ENCODE peak calls at places on chromosomes 12 and 14, in ten cellular contexts. F is A549, P is stomach, Z is spleen, O is GM12892, U is esophagus muscularis mucosa, E is ovary, S is transverse colon, D is uterus, G is HepG2. K is an unnamed sample.

GRCh38 chr14:104554608-104555401 is 24.8 kb upstream of the C14orf180 start:
- DNase-seq in F (no peak), P (no peak), Z (no peak), O (peak), U (no peak), E (no peak), S (peak), D (no peak), G (no peak), K (no peak)

GRCh38 chr12:94193168-94193567 is 44.8 kb downstream of the PLXNC1 start:
- DNase-seq in F (no peak), P (no peak), Z (no peak), O (no peak), U (no peak), E (no peak), S (no peak), D (no peak), G (no peak), K (no peak)

GRCh38 chr14:69643430-69644200 is 32.2 kb downstream of the SUSD6 start:
- DNase-seq in F (peak), P (peak), Z (no peak), O (no peak), U (no peak), E (peak), S (peak), D (peak), G (peak), K (peak)

GRCh38 chr14:68653754-68654153 is 139.1 kb downstream of the ZFP36L1 start:
- DNase-seq in F (no peak), P (no peak), Z (no peak), O (no peak), U (no peak), E (peak), S (no peak), D (no peak), G (no peak), K (no peak)

GRCh38 chr12:100123316-100124095 is 19.2 kb downstream of the BLTP3B start:
- DNase-seq in F (no peak), P (no peak), Z (no peak), O (no peak), U (no peak), E (no peak), S (no peak), D (no peak), G (no peak), K (no peak)

GRCh38 chr12:53495903-53496751 is 3.1 kb downstream of the MAP3K12 start:
- DNase-seq in F (peak), P (no peak), Z (no peak), O (no peak), U (no peak), E (peak), S (peak), D (peak), G (peak), K (peak)

GRCh38 chr12:42118136-42118879 is 26.4 kb downstream of the GXYLT1 start:
- DNase-seq in F (no peak), P (no peak), Z (no peak), O (no peak), U (no peak), E (no peak), S (no peak), D (no peak), G (no peak), K (no peak)

GRCh38 chr12:106541201-106541600 is 41.6 kb upstream of the RFX4 start:
- DNase-seq in F (no peak), P (no peak), Z (no peak), O (no peak), U (no peak), E (no peak), S (no peak), D (no peak), G (no peak), K (no peak)

GRCh38 chr12:75489613-75490210 is 9.2 kb downstream of the GLIPR1 start:
- DNase-seq in F (no peak), P (no peak), Z (no peak), O (no peak), U (no peak), E (no peak), S (no peak), D (no peak), G (no peak), K (no peak)

GRCh38 chr12:92114834-92115233 is 30.8 kb downstream of the BTG1 start:
- DNase-seq in F (no peak), P (no peak), Z (no peak), O (no peak), U (no peak), E (no peak), S (no peak), D (no peak), G (no peak), K (no peak)

DNA sequence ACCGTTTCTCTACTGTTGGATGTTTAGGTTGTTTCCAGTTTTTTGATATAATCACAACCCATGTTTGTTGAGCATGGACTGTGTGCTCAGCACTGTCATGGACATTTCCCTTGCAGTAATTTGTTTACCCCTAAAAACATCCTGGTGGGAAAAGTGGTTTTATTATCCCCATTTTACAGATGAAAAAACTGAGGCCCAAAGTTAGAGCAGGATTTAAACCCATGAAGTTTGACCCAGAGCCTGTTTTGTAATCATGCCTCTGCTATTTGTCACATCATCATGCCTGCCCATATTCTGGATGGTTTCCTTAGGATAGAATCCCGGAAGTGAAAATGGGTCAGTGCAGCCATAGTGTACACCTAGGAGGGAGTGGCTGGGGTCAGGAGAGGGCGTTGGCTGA is 17.0 kb upstream of the LRP1-AS start:
- DNase-seq in F (no peak), P (no peak), Z (no peak), O (no peak), U (no peak), E (no peak), S (no peak), D (no peak), G (no peak), K (no peak)
- TF ChIP-seq POLR2A in F (no peak), P (no peak), Z (no peak), O (no peak), U (no peak), E (no peak), S (no peak), D (no peak), G (no peak), K (no peak)

GRCh38 chr14:44896275-44897040 is 65.3 kb downstream of the KLHL28 start:
- DNase-seq in F (no peak), P (no peak), Z (no peak), O (no peak), U (no peak), E (no peak), S (no peak), D (no peak), G (peak), K (no peak)

GRCh38 chr14:44897844-44898151 is 63.9 kb downstream of the KLHL28 start:
- DNase-seq in F (no peak), P (no peak), Z (no peak), O (no peak), U (peak), E (no peak), S (no peak), D (no peak), G (no peak), K (no peak)

GRCh38 chr14:44895716-44896115 is 66.0 kb downstream of the KLHL28 start:
- DNase-seq in F (no peak), P (no peak), Z (no peak), O (no peak), U (no peak), E (no peak), S (no peak), D (no peak), G (no peak), K (peak)

GRCh38 chr14:44898547-44898946 is 63.2 kb downstream of the KLHL28 start:
- DNase-seq in F (no peak), P (no peak), Z (no peak), O (no peak), U (no peak), E (no peak), S (no peak), D (no peak), G (no peak), K (no peak)

DNA sequence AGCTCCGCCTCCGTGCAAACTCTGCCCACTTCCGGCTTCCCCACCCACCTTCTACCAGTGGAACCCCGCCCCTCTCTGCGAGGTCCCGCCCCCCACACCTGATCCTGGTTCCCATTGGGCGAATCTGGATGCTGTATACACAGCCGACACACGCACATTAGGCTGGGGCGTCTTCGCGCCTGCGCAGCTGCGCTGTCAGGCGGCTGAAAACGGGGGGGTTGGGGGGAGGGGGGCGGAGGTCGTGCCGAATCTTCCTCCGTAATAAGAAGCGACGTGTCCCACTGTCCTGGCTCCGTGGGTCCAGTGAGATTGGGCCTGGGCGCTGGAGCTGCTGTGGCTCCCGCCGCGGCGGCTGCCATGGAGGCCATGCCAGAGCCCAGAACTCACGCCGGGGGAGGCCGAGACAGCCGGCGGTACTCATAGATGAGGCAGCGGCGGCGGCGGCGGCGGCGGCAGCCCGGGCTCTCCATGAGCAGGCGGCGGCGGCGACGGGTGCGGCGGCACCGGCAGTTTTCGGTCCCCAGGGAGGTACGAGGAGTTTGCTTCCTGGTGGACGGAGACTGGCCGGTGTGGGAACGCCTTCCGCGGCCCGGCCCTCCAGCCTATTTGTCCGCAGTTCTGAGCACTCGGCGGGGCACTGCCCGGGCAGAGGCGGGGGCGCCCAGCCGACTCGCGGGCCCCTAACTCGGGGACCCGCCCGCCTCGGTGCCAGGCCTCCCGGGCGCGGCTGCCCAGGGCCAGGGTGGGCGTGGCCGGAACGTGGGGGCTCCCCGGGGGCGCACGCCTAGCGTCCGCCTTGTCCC is 64.5 kb downstream of the KLHL28 start:
- DNase-seq in F (peak), P (peak), Z (peak), O (peak), U (peak), E (peak), S (peak), D (peak), G (peak), K (peak)
- TF ChIP-seq POLR2A in F (peak), P (no peak), Z (peak), O (peak), U (peak), E (peak), S (peak), D (peak), G (peak), K (peak)

GRCh38 chr12:6662906-6663742 is at the start of gene ING4:
- DNase-seq in F (peak), P (peak), Z (peak), O (peak), U (peak), E (peak), S (peak), D (peak), G (peak), K (peak)
- TF ChIP-seq POLR2A in F (no peak), P (no peak), Z (no peak), O (peak), U (no peak), E (peak), S (peak), D (peak), G (peak), K (no peak)

GRCh38 chr12:114984641-114985041 is 300.7 kb upstream of the TBX3 start:
- DNase-seq in F (no peak), P (no peak), Z (no peak), O (no peak), U (no peak), E (no peak), S (no peak), D (no peak), G (no peak), K (no peak)

GRCh38 chr12:114982760-114983159 is 298.8 kb upstream of the TBX3 start:
- DNase-seq in F (no peak), P (no peak), Z (no peak), O (no peak), U (no peak), E (no peak), S (no peak), D (no peak), G (no peak), K (no peak)

GRCh38 chr12:114976361-114976760 is 292.4 kb upstream of the TBX3 start:
- DNase-seq in F (no peak), P (no peak), Z (no peak), O (no peak), U (no peak), E (no peak), S (no peak), D (no peak), G (no peak), K (no peak)

GRCh38 chr12:114976959-114977358 is 293.0 kb upstream of the TBX3 start:
- DNase-seq in F (peak), P (no peak), Z (no peak), O (no peak), U (no peak), E (no peak), S (no peak), D (no peak), G (peak), K (no peak)

GRCh38 chr12:114981036-114981435 is 297.1 kb upstream of the TBX3 start:
- DNase-seq in F (no peak), P (no peak), Z (no peak), O (no peak), U (no peak), E (no peak), S (no peak), D (no peak), G (no peak), K (no peak)
- TF ChIP-seq POLR2A in F (no peak), P (no peak), Z (no peak), O (no peak), U (no peak), E (no peak), S (no peak), D (no peak), G (no peak), K (no peak)

DNA sequence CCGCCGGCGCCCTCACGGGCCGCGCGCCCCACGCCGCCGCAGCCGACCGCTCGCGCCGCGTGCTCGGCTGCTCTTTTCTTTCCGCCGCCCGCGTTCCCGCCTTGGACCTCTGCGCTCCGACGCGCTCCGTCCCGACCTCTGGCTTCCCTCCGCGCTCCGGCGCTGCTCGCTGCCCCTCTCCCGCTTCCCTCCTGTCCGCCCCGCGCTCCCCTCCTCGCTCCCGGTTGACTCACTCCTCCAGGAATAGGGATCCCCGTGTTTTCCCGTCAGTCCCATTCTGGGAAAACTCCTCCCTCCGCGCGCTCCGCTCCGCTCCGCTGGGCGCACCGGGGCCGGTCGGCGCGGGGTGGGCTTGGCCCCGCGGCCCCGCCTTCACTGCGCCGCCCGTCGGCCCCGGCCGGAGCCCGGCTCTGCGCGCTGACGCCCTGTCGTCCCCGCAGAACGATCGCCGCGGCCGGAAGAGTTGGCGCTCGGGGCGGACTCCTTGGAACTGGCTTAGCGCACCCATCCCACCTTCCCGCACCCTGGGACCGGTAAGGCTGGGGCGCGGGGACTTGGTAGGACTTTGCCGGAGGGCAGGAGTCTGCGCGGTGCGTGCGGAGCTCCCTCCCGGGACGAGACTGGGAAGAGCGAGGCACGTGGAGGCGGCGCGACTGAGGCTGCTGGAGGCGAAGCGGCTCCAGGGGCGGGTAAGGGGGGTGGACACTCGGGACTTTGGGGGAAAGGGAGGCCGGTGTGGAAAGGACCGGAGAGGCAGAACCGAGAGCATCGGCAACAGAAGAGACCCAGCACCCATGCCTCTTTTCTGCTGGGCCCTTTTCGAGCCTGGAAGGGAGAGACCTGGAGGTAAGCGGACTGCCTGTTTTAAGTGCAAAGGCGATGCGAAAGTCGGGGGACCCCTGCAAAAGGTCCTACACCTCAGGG is 573 bp downstream of the TEAD4 start:
- DNase-seq in F (peak), P (peak), Z (peak), O (peak), U (no peak), E (peak), S (peak), D (peak), G (peak), K (peak)
- TF ChIP-seq POLR2A in F (no peak), P (no peak), Z (no peak), O (no peak), U (no peak), E (peak), S (no peak), D (no peak), G (peak), K (peak)

GRCh38 chr12:52055781-52056711 is 4.8 kb downstream of the NR4A1 start:
- DNase-seq in F (no peak), P (peak), Z (peak), O (no peak), U (no peak), E (peak), S (peak), D (peak), G (no peak), K (no peak)
- TF ChIP-seq POLR2A in F (no peak), P (peak), Z (no peak), O (no peak), U (no peak), E (no peak), S (no peak), D (no peak), G (no peak), K (no peak)

GRCh38 chr12:49671051-49671765 is 36.0 kb downstream of the FMNL3 start:
- DNase-seq in F (no peak), P (peak), Z (peak), O (no peak), U (no peak), E (no peak), S (peak), D (no peak), G (no peak), K (no peak)
- TF ChIP-seq POLR2A in F (no peak), P (no peak), Z (no peak), O (no peak), U (no peak), E (no peak), S (no peak), D (no peak), G (no peak), K (no peak)

GRCh38 chr14:65164068-65164824 is 61.9 kb upstream of the MAX start:
- DNase-seq in F (peak), P (no peak), Z (no peak), O (no peak), U (no peak), E (no peak), S (no peak), D (no peak), G (peak), K (peak)
- TF ChIP-seq POLR2A in F (no peak), P (no peak), Z (no peak), O (no peak), U (no peak), E (no peak), S (no peak), D (no peak), G (no peak), K (no peak)

GRCh38 chr14:92512807-92513203 is 776 bp upstream of the RIN3 start:
- DNase-seq in F (no peak), P (no peak), Z (no peak), O (no peak), U (no peak), E (no peak), S (no peak), D (no peak), G (no peak), K (no peak)

GRCh38 chr14:92513204-92513965 is at the start of gene RIN3:
- DNase-seq in F (peak), P (no peak), Z (peak), O (peak), U (no peak), E (peak), S (peak), D (peak), G (peak), K (peak)

GRCh38 chr14:92514844-92515509 is 1.4 kb downstream of the RIN3 start:
- DNase-seq in F (no peak), P (no peak), Z (peak), O (no peak), U (no peak), E (no peak), S (no peak), D (no peak), G (no peak), K (no peak)

GRCh38 chr14:92515510-92516343 is 2.1 kb downstream of the RIN3 start:
- DNase-seq in F (no peak), P (no peak), Z (peak), O (no peak), U (no peak), E (no peak), S (no peak), D (no peak), G (no peak), K (no peak)

DNA sequence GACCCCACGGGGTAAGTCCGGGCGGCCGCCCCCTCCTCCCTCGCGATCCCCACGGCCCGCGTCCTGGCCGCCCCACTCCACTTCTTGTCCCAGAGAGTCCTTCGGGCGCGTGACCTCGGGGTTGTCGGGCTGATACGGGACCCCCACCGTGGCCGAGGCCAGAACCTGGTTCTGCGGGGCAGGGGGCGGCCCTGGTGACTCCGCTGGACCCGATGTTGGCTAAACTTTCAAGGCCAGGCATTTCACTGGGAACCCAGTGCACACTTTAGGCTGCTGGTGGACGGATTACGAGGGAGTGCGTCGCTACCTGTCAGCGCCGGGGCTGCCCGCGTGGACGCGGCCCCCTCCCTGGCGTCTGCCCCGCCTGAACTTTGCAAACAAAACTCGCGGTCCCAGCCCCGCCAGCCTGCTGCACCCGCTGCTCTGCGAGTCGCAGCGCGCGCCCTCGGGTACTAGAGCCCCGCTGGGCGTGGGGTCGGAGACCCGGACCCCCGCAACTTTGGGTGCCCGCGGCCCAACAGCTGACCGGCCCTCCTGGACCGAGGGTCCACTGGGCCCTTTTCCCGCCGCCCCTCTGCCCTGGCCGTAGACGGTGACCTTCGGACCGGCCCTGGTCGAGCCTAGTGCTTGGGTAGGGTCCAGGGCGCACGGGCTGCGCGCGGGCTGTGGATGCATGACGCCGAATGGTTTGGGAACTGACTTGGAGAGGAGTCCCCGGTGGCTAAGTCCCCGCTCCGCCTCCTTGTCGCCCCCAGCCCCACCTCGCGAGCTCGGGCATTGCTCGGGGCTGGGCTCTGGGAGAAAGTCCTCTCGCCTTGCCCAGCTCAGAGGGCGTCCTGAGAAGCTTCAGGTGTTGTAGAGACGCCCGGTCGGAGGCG is 624 bp downstream of the RIN3 start:
- DNase-seq in F (peak), P (no peak), Z (peak), O (peak), U (no peak), E (peak), S (peak), D (peak), G (peak), K (no peak)
- TF ChIP-seq POLR2A in F (no peak), P (no peak), Z (no peak), O (no peak), U (no peak), E (no peak), S (peak), D (no peak), G (peak), K (no peak)